ENCODE peak calls at places on chromosomes 11 and 22, in six cellular contexts. One of them, this sample, is unnamed.

GRCh38 chr11:108137212-108137611 is 15.8 kb downstream of the ACAT1 start:
- DNase-seq in GM23338: no peak
- DNase-seq in astrocyte: no peak
- DNase-seq in lower lobe of right lung: no peak
- DNase-seq in GM12865: no peak
- DNase-seq in cardiac fibroblast: no peak
- DNase-seq in this sample: no peak

GRCh38 chr11:67265633-67266423 is 445 bp upstream of the GRK2 start:
- DNase-seq in GM23338: peak; percentile 84
- DNase-seq in astrocyte: no peak
- DNase-seq in lower lobe of right lung: peak; percentile 88
- DNase-seq in GM12865: peak; percentile 81
- DNase-seq in cardiac fibroblast: peak; percentile 57
- DNase-seq in this sample: peak; percentile 57

GRCh38 chr11:68139395-68139794 is 18.2 kb upstream of the CHKA start:
- DNase-seq in GM23338: no peak
- DNase-seq in astrocyte: no peak
- DNase-seq in lower lobe of right lung: no peak
- DNase-seq in GM12865: no peak
- DNase-seq in cardiac fibroblast: no peak
- DNase-seq in this sample: no peak

GRCh38 chr22:25558341-25558740 is 6.1 kb upstream of the GRK3 start:
- DNase-seq in GM23338: no peak
- DNase-seq in astrocyte: no peak
- DNase-seq in lower lobe of right lung: no peak
- DNase-seq in GM12865: no peak
- DNase-seq in cardiac fibroblast: no peak
- DNase-seq in this sample: no peak

GRCh38 chr22:25388866-25389540 is 169.6 kb downstream of the CRYBB2 start:
- DNase-seq in GM23338: no peak
- DNase-seq in astrocyte: no peak
- DNase-seq in lower lobe of right lung: no peak
- DNase-seq in GM12865: no peak
- DNase-seq in cardiac fibroblast: no peak
- DNase-seq in this sample: no peak

GRCh38 chr22:29784451-29785361 is 17.5 kb downstream of the UQCR10 start:
- DNase-seq in GM23338: no peak
- DNase-seq in astrocyte: no peak
- DNase-seq in lower lobe of right lung: no peak
- DNase-seq in GM12865: no peak
- DNase-seq in cardiac fibroblast: peak; percentile 10
- DNase-seq in this sample: no peak

GRCh38 chr11:26228778-26229177 is 103.2 kb upstream of the ANO3 start:
- DNase-seq in GM23338: no peak
- DNase-seq in astrocyte: peak; percentile 45
- DNase-seq in lower lobe of right lung: no peak
- DNase-seq in GM12865: no peak
- DNase-seq in cardiac fibroblast: peak; percentile 70
- DNase-seq in this sample: no peak

GRCh38 chr11:102920118-102920684 is 35.3 kb downstream of the MMP13 start:
- DNase-seq in GM23338: no peak
- DNase-seq in astrocyte: no peak
- DNase-seq in lower lobe of right lung: no peak
- DNase-seq in GM12865: no peak
- DNase-seq in cardiac fibroblast: no peak
- DNase-seq in this sample: no peak

GRCh38 chr22:20435436-20436308 is 2.0 kb downstream of the SCARF2 start:
- DNase-seq in GM23338: no peak
- DNase-seq in astrocyte: no peak
- DNase-seq in lower lobe of right lung: peak; percentile 30
- DNase-seq in GM12865: no peak
- DNase-seq in cardiac fibroblast: no peak
- DNase-seq in this sample: no peak

GRCh38 chr11:69383372-69383771 is 89.4 kb downstream of the MYEOV start:
- DNase-seq in GM23338: no peak
- DNase-seq in astrocyte: no peak
- DNase-seq in lower lobe of right lung: no peak
- DNase-seq in GM12865: no peak
- DNase-seq in cardiac fibroblast: no peak
- DNase-seq in this sample: no peak

GRCh38 chr11:69380921-69381581 is 87.1 kb downstream of the MYEOV start:
- DNase-seq in GM23338: no peak
- DNase-seq in astrocyte: no peak
- DNase-seq in lower lobe of right lung: no peak
- DNase-seq in GM12865: no peak
- DNase-seq in cardiac fibroblast: no peak
- DNase-seq in this sample: no peak

GRCh38 chr11:69383946-69384547 is 90.1 kb downstream of the MYEOV start:
- DNase-seq in GM23338: no peak
- DNase-seq in astrocyte: no peak
- DNase-seq in lower lobe of right lung: no peak
- DNase-seq in GM12865: no peak
- DNase-seq in cardiac fibroblast: no peak
- DNase-seq in this sample: no peak

GRCh38 chr11:69381681-69382130 is 87.8 kb downstream of the MYEOV start:
- DNase-seq in GM23338: no peak
- DNase-seq in astrocyte: no peak
- DNase-seq in lower lobe of right lung: no peak
- DNase-seq in GM12865: no peak
- DNase-seq in cardiac fibroblast: no peak
- DNase-seq in this sample: no peak

GRCh38 chr11:69382131-69383128 is 88.5 kb downstream of the MYEOV start:
- DNase-seq in GM23338: peak; percentile 50
- DNase-seq in astrocyte: no peak
- DNase-seq in lower lobe of right lung: peak; percentile 52
- DNase-seq in GM12865: no peak
- DNase-seq in cardiac fibroblast: peak; percentile 53
- DNase-seq in this sample: peak; percentile 46
- H3K4me3 ChIP-seq in GM23338: no peak overlapping the region
- H3K4me3 ChIP-seq in astrocyte: no peak overlapping the region
- H3K4me3 ChIP-seq in lower lobe of right lung: no peak overlapping the region
- H3K4me3 ChIP-seq in GM12865: no peak overlapping the region
- H3K4me3 ChIP-seq in cardiac fibroblast: no peak overlapping the region
- H3K4me3 ChIP-seq in this sample: no peak overlapping the region

GRCh38 chr22:36907464-36907863 is 6.0 kb upstream of the CSF2RB start:
- DNase-seq in GM23338: no peak
- DNase-seq in astrocyte: no peak
- DNase-seq in lower lobe of right lung: no peak
- DNase-seq in GM12865: no peak
- DNase-seq in cardiac fibroblast: no peak
- DNase-seq in this sample: no peak

GRCh38 chr22:36902143-36902911 is 11.1 kb upstream of the CSF2RB start:
- DNase-seq in GM23338: no peak
- DNase-seq in astrocyte: no peak
- DNase-seq in lower lobe of right lung: no peak
- DNase-seq in GM12865: no peak
- DNase-seq in cardiac fibroblast: no peak
- DNase-seq in this sample: no peak

GRCh38 chr22:36900880-36901279 is 12.5 kb upstream of the CSF2RB start:
- DNase-seq in GM23338: peak; percentile 92
- DNase-seq in astrocyte: no peak
- DNase-seq in lower lobe of right lung: no peak
- DNase-seq in GM12865: peak; percentile 14
- DNase-seq in cardiac fibroblast: no peak
- DNase-seq in this sample: no peak

GRCh38 chr22:36901411-36902142 is 11.9 kb upstream of the CSF2RB start:
- DNase-seq in GM23338: no peak
- DNase-seq in astrocyte: no peak
- DNase-seq in lower lobe of right lung: no peak
- DNase-seq in GM12865: peak; percentile 88
- DNase-seq in cardiac fibroblast: no peak
- DNase-seq in this sample: no peak

DNA sequence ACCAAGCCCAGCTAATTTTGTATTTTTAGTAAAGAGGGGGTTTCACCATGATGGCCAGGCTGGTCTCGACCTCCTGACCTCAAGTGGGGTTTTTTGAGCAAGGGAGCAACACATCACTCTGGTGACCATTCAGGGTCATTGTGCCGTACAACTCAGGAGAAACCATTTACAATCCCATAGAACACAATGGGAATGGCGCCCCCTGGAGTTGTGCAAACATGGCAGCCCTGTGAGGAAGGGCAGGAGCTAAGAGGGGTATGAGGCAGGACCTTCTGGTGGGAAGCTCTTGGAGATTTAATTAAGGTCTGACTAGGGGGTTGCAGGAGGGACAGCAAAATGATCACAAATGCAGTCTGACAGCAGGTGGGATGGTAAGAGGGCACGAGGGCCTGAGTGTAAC is 9.2 kb upstream of the CSF2RB start:
- DNase-seq in GM23338: no peak
- DNase-seq in astrocyte: no peak
- DNase-seq in lower lobe of right lung: no peak
- DNase-seq in GM12865: no peak
- DNase-seq in cardiac fibroblast: no peak
- DNase-seq in this sample: no peak
- TF ChIP-seq CTCF in GM23338: peak; percentile 36
- TF ChIP-seq CTCF in astrocyte: no peak
- TF ChIP-seq CTCF in lower lobe of right lung: no peak
- TF ChIP-seq CTCF in GM12865: no peak
- TF ChIP-seq CTCF in cardiac fibroblast: no peak
- TF ChIP-seq CTCF in this sample: peak; percentile 11

DNA sequence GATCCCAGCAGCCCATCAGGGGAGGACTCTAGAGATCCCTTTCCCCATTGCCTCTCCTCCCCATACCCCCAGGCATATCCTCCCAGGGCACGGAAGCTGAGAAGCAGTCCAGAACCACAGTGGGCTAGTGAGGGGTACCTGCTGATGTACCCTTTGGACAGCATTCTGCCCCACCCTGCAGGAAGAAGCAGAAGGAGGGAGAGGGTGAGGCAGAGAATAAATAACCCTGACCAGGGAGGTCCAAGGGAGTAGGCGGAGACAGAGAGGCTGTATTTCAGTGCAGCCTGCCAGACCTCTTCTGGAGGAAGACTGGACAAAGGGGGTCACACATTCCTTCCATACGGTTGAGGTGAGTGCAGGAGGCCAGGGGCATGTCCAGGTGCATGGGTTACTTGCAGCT is at the start of gene OR51E1:
- DNase-seq in GM23338: no peak
- DNase-seq in astrocyte: no peak
- DNase-seq in lower lobe of right lung: no peak
- DNase-seq in GM12865: no peak
- DNase-seq in cardiac fibroblast: no peak
- DNase-seq in this sample: no peak
- H3K4me3 ChIP-seq in GM23338: no peak within 1 kb of the TSS
- H3K4me3 ChIP-seq in astrocyte: no peak within 1 kb of the TSS
- H3K4me3 ChIP-seq in lower lobe of right lung: no peak within 1 kb of the TSS
- H3K4me3 ChIP-seq in GM12865: no peak within 1 kb of the TSS
- H3K4me3 ChIP-seq in cardiac fibroblast: no peak within 1 kb of the TSS
- H3K4me3 ChIP-seq in this sample: no peak within 1 kb of the TSS

GRCh38 chr11:9078113-9079041 is 13.0 kb downstream of the SCUBE2 start:
- DNase-seq in GM23338: peak; percentile 60
- DNase-seq in astrocyte: no peak
- DNase-seq in lower lobe of right lung: no peak
- DNase-seq in GM12865: no peak
- DNase-seq in cardiac fibroblast: no peak
- DNase-seq in this sample: no peak
- TF ChIP-seq CTCF in GM23338: peak; percentile 65
- TF ChIP-seq CTCF in astrocyte: no peak
- TF ChIP-seq CTCF in lower lobe of right lung: no peak
- TF ChIP-seq CTCF in GM12865: no peak
- TF ChIP-seq CTCF in cardiac fibroblast: no peak
- TF ChIP-seq CTCF in this sample: no peak

GRCh38 chr11:43573873-43574272 is 106.7 kb upstream of the HSD17B12 start:
- DNase-seq in GM23338: no peak
- DNase-seq in astrocyte: no peak
- DNase-seq in lower lobe of right lung: no peak
- DNase-seq in GM12865: no peak
- DNase-seq in cardiac fibroblast: no peak
- DNase-seq in this sample: no peak

GRCh38 chr11:43577566-43578264 is 102.8 kb upstream of the HSD17B12 start:
- DNase-seq in GM23338: no peak
- DNase-seq in astrocyte: no peak
- DNase-seq in lower lobe of right lung: no peak
- DNase-seq in GM12865: no peak
- DNase-seq in cardiac fibroblast: no peak
- DNase-seq in this sample: no peak

GRCh38 chr11:43576834-43577521 is 103.6 kb upstream of the HSD17B12 start:
- DNase-seq in GM23338: peak; percentile 97
- DNase-seq in astrocyte: peak; percentile 23
- DNase-seq in lower lobe of right lung: no peak
- DNase-seq in GM12865: peak; percentile 27
- DNase-seq in cardiac fibroblast: peak; percentile 62
- DNase-seq in this sample: peak; percentile 66

GRCh38 chr11:43574949-43575915 is 105.3 kb upstream of the HSD17B12 start:
- DNase-seq in GM23338: peak; percentile 60
- DNase-seq in astrocyte: peak; percentile 58
- DNase-seq in lower lobe of right lung: no peak
- DNase-seq in GM12865: no peak
- DNase-seq in cardiac fibroblast: peak; percentile 44
- DNase-seq in this sample: peak; percentile 26

DNA sequence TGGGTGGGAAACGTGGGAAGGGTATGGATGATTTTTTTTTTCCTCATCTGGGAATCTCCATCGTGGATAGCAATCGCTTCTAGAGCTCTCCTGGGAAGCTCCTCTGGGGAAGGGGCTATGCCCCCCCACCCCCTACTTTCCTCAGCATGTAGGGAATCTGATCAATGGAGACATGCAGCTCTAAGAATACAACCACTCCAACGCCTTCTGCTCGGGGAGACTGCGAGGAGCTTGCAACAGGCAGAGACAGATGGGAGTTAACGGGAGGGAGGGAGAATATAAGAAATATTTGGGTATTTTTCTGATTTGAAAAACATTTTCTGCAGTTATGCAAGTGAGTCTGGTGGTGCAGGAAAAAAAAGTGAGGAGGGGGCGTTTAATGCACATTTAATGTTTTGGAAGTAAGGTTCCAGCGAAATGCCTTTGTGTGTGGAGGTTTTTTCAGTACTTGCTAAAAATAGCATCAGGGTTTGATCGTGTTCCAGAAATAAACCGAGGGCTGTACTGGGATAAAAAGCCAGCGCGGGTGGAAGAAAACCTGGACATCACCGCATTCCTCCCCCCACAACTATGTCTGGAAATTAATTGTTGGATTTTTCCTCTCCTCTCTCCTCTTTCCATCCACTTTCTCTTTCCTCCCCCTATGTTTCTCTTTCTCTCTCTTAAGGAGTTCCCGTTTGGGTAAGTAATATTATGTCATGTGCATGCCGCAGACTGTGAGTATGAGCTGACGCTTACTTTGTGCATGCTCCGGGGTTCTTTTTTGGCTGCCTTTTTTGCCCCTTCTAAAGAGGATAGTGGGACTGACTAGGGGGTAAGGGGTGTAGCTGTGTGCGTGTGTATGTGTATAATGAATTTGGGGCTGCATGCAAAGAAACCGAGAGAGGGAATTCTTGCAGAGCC is 104.4 kb upstream of the HSD17B12 start:
- DNase-seq in GM23338: no peak
- DNase-seq in astrocyte: peak; percentile 38
- DNase-seq in lower lobe of right lung: no peak
- DNase-seq in GM12865: no peak
- DNase-seq in cardiac fibroblast: peak; percentile 19
- DNase-seq in this sample: no peak
- H3K4me3 ChIP-seq in GM23338: peak overlapping the region; percentile 72
- H3K4me3 ChIP-seq in astrocyte: peak overlapping the region; percentile 53
- H3K4me3 ChIP-seq in lower lobe of right lung: peak overlapping the region; percentile 33
- H3K4me3 ChIP-seq in GM12865: no peak overlapping the region
- H3K4me3 ChIP-seq in cardiac fibroblast: peak overlapping the region; percentile 19
- H3K4me3 ChIP-seq in this sample: no peak overlapping the region

This sample was measured in epithelial cell of esophagus.